ENCODE peak calls at places on chromosome 15, in six cellular contexts. One of them, this sample, is unnamed.

GRCh38 chr15:63083541-63083940 is 38.1 kb upstream of the LACTB start:
- DNase-seq in coronary artery: no peak
- DNase-seq in non-pigmented ciliary epithelial cell: no peak
- DNase-seq in Daoy: no peak
- DNase-seq in ACHN: no peak
- DNase-seq in Kasumi-1: no peak
- DNase-seq in this sample: no peak

GRCh38 chr15:90619939-90620338 is 90.2 kb downstream of the CRTC3 start:
- DNase-seq in Daoy: no peak
- DNase-seq in non-pigmented ciliary epithelial cell: no peak
- DNase-seq in coronary artery: no peak
- DNase-seq in ACHN: no peak
- DNase-seq in Kasumi-1: peak
- DNase-seq in this sample: no peak

GRCh38 chr15:101444015-101444414 is 45.5 kb downstream of the PCSK6 start:
- DNase-seq in ACHN: no peak
- DNase-seq in Daoy: no peak
- DNase-seq in coronary artery: no peak
- DNase-seq in Kasumi-1: no peak
- DNase-seq in non-pigmented ciliary epithelial cell: no peak
- DNase-seq in this sample: no peak

GRCh38 chr15:52445553-52445952 is 83.1 kb downstream of the MYO5A start:
- DNase-seq in non-pigmented ciliary epithelial cell: no peak
- DNase-seq in coronary artery: no peak
- DNase-seq in Kasumi-1: no peak
- DNase-seq in ACHN: no peak
- DNase-seq in Daoy: no peak
- DNase-seq in this sample: no peak

GRCh38 chr15:64010719-64011118 is 35.6 kb downstream of the DAPK2 start:
- DNase-seq in ACHN: peak
- DNase-seq in Kasumi-1: peak
- DNase-seq in non-pigmented ciliary epithelial cell: peak
- DNase-seq in coronary artery: no peak
- DNase-seq in Daoy: peak
- DNase-seq in this sample: peak

GRCh38 chr15:61038910-61039309 is 190.2 kb downstream of the RORA start:
- DNase-seq in ACHN: no peak
- DNase-seq in Kasumi-1: no peak
- DNase-seq in non-pigmented ciliary epithelial cell: no peak
- DNase-seq in Daoy: no peak
- DNase-seq in coronary artery: no peak
- DNase-seq in this sample: no peak

GRCh38 chr15:53962646-53963561 is 15.3 kb upstream of the UNC13C start:
- DNase-seq in Daoy: no peak
- DNase-seq in ACHN: peak
- DNase-seq in non-pigmented ciliary epithelial cell: no peak
- DNase-seq in Kasumi-1: peak
- DNase-seq in coronary artery: no peak
- DNase-seq in this sample: no peak

GRCh38 chr15:59424626-59425025 is 13.4 kb upstream of the FAM81A start:
- DNase-seq in Daoy: no peak
- DNase-seq in non-pigmented ciliary epithelial cell: no peak
- DNase-seq in ACHN: no peak
- DNase-seq in coronary artery: no peak
- DNase-seq in Kasumi-1: no peak
- DNase-seq in this sample: no peak

GRCh38 chr15:75049392-75049791 is 26.0 kb downstream of the PPCDC start:
- DNase-seq in non-pigmented ciliary epithelial cell: no peak
- DNase-seq in ACHN: no peak
- DNase-seq in coronary artery: peak
- DNase-seq in Daoy: peak
- DNase-seq in Kasumi-1: no peak
- DNase-seq in this sample: no peak

GRCh38 chr15:38687340-38687739 is 122.7 kb upstream of the RASGRP1 start:
- DNase-seq in Kasumi-1: no peak
- DNase-seq in non-pigmented ciliary epithelial cell: no peak
- DNase-seq in ACHN: no peak
- DNase-seq in Daoy: no peak
- DNase-seq in coronary artery: no peak
- DNase-seq in this sample: no peak

GRCh38 chr15:82870727-82871576 is 61.5 kb downstream of the WHAMM start:
- DNase-seq in Daoy: no peak
- DNase-seq in Kasumi-1: peak
- DNase-seq in coronary artery: no peak
- DNase-seq in non-pigmented ciliary epithelial cell: no peak
- DNase-seq in ACHN: no peak
- DNase-seq in this sample: peak

GRCh38 chr15:35260961-35261360 is 175.9 kb upstream of the NANOGP8 start:
- DNase-seq in Kasumi-1: no peak
- DNase-seq in ACHN: no peak
- DNase-seq in coronary artery: no peak
- DNase-seq in non-pigmented ciliary epithelial cell: no peak
- DNase-seq in Daoy: no peak
- DNase-seq in this sample: no peak

GRCh38 chr15:91196768-91197167 is 96.7 kb downstream of the SV2B start:
- DNase-seq in Daoy: no peak
- DNase-seq in non-pigmented ciliary epithelial cell: no peak
- DNase-seq in coronary artery: no peak
- DNase-seq in ACHN: no peak
- DNase-seq in Kasumi-1: no peak
- DNase-seq in this sample: no peak